ENCODE peak calls at places on chromosomes 3 and 15, in four cellular contexts. U is endothelial cell of umbilical vein, X is cardiac muscle cell, R is fibroblast of lung. C is an unnamed sample.

GRCh38 chr15:31273258-31273941 is 53.2 kb upstream of the KLF13 start:
- DNase-seq in U (no peak), X (no peak), R (no peak), C (peak; percentile 32)

GRCh38 chr3:52481819-52482521 is 13.2 kb upstream of the STAB1 start:
- DNase-seq in U (peak; percentile 29), X (peak; percentile 28), R (no peak), C (no peak)

GRCh38 chr3:11613319-11613718 is 30.4 kb downstream of the VGLL4 start:
- DNase-seq in U (no peak), R (no peak), X (no peak), C (no peak)

GRCh38 chr15:57422113-57422754 is 45.9 kb downstream of the CGNL1 start:
- DNase-seq in R (no peak), U (peak; percentile 40), X (no peak), C (no peak)

GRCh38 chr3:113571360-113571759 is 39.0 kb downstream of the SIDT1 start:
- DNase-seq in R (no peak), U (no peak), X (no peak), C (no peak)

GRCh38 chr15:78418239-78418638 is 19.8 kb upstream of the IREB2 start:
- DNase-seq in R (peak; percentile 38), X (no peak), U (no peak), C (no peak)

GRCh38 chr3:109382573-109382972 is 45.2 kb upstream of the DPPA4 start:
- DNase-seq in X (no peak), R (no peak), U (no peak), C (no peak)

GRCh38 chr3:194671511-194671899 is 486 bp downstream of the LSG1 start:
- DNase-seq in X (peak; percentile 42), U (peak; percentile 67), R (peak; percentile 37), C (no peak)

GRCh38 chr15:85393206-85393605 is 12.8 kb downstream of the AKAP13 start:
- DNase-seq in U (no peak), X (no peak), R (no peak), C (no peak)

GRCh38 chr3:128607710-128608048 is 42.9 kb downstream of the RPN1 start:
- DNase-seq in R (no peak), X (no peak), U (no peak), C (no peak)

GRCh38 chr3:186826316-186826977 is 16.1 kb upstream of the ADIPOQ start:
- DNase-seq in X (no peak), U (no peak), R (no peak), C (no peak)

GRCh38 chr15:60035344-60035743 is 31.2 kb downstream of the FOXB1 start:
- DNase-seq in U (no peak), R (no peak), X (no peak), C (no peak)

GRCh38 chr3:31196881-31197364 is 302.5 kb upstream of the GADL1 start:
- DNase-seq in R (peak; percentile 79), U (no peak), X (peak; percentile 73), C (no peak)
- TF ChIP-seq CTCF in R (no peak), U (no peak), X (no peak), C (no peak)

GRCh38 chr15:43517354-43518072 is at the start of gene MAP1A:
- DNase-seq in U (no peak), R (peak; percentile 71), X (peak; percentile 71), C (no peak)

GRCh38 chr15:43515731-43516130 is 1.7 kb upstream of the MAP1A start:
- DNase-seq in X (no peak), R (no peak), U (no peak), C (no peak)

GRCh38 chr15:43518073-43518761 is 809 bp downstream of the MAP1A start:
- DNase-seq in U (peak; percentile 42), R (peak; percentile 74), X (peak; percentile 41), C (no peak)

GRCh38 chr15:43516185-43516584 is 1.2 kb upstream of the MAP1A start:
- DNase-seq in R (peak; percentile 45), X (peak; percentile 16), U (no peak), C (no peak)

DNA sequence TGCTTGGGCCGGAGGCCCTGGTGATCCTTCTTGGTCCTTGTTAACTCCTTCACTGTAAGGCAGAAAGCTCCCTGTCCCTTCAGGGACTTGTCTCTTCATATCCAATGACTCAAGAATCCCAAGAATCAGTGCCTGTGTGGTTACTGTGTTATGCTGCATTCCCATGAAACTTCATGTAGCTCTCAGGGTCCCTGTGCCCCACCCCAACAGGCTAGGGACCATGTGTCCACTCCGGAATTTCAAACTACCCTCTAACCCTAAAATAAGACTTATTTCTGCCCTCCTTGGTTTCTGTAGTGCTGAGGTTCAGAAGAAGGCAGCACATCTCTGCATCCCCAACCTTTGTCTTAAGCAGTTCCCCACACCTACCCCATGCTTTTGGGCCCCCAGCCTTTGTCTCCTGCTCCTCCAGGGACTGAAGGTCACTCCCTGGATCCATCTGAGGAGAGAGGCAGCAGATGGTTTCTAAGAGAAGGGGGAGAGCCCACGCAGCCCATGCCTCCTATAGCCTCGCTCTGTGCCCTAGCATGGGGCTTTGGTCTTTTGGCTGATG is 531 bp upstream of the MAP1A start:
- DNase-seq in R (peak; percentile 80), U (no peak), X (peak; percentile 46), C (no peak)
- H3K27me3 ChIP-seq in R (no peaks in the 10 kb centered on the region), U (no peaks in the 10 kb centered on the region), X (no peaks in the 10 kb centered on the region), C (peaks cover 5% of the 10 kb centered on the region)

DNA sequence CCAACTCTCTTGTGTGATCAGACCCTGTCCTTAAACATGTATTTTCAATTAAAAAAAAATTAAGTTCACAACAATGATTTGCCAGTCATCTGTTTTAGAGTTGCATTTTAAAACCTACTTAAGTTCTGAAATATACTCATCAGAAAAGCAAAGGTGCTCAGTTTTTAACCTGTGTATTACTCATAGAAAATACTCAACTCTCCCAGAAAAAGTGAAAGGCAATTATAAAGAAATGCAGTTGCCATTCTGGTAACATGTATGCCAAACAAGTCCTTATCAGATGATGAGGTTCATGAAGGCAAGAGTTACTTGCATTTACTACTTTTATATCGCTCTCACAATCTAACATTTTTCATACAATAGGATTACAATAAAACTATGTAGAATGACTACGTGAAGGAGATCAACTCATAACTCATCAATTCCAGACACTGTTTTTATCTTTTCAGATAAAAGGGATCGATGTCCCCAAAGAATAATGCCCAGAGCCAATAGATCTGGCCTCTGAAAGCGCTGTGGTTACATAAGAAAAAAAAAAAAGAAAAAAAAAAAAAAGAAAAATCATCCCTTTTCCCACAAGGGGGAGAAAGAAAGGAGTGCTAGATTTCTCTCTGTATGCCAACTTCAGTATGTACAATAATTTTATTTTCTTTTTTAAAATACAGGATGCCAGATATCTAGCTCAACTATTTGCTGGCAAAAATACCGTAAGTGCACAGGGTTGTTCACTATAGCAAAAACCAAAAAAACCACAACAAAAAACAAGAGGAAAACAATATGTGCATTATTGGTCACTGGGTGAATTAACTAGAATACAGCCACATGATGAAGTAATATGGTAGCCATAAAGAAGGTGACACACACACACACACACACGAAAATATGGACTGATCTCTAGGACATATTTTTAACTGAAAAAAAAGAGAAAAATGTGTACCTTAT is 137.4 kb downstream of the NR1I2 start:
- DNase-seq in U (no peak), R (no peak), X (no peak), C (no peak)
- TF ChIP-seq CTCF in U (no peak), R (no peak), X (no peak), C (no peak)

DNA sequence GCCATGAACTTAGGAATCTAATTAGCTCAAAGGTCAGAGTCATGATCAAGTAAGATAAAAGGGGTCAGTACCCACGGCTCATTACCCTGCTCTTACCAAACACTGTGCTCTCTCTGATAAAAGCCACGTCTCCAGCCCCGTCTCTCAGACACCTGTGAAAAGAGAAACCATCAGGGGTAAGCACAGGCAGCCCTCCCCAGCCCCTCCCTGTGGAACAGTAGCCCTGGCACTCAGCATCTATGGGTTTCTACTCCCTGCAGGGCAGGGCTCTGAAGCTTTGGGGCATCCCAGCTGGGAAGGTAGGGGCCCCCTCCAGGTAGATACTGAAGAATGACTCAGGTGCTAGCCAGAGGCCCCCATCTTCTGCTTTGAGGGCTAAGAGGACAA is 10.5 kb downstream of the LTF start:
- DNase-seq in U (no peak), X (no peak), R (no peak), C (no peak)
- H3K27me3 ChIP-seq in U (peaks cover 8% of the 10 kb centered on the region), X (no peaks in the 10 kb centered on the region), R (peaks cover 4% of the 10 kb centered on the region), C (no peaks in the 10 kb centered on the region)

DNA sequence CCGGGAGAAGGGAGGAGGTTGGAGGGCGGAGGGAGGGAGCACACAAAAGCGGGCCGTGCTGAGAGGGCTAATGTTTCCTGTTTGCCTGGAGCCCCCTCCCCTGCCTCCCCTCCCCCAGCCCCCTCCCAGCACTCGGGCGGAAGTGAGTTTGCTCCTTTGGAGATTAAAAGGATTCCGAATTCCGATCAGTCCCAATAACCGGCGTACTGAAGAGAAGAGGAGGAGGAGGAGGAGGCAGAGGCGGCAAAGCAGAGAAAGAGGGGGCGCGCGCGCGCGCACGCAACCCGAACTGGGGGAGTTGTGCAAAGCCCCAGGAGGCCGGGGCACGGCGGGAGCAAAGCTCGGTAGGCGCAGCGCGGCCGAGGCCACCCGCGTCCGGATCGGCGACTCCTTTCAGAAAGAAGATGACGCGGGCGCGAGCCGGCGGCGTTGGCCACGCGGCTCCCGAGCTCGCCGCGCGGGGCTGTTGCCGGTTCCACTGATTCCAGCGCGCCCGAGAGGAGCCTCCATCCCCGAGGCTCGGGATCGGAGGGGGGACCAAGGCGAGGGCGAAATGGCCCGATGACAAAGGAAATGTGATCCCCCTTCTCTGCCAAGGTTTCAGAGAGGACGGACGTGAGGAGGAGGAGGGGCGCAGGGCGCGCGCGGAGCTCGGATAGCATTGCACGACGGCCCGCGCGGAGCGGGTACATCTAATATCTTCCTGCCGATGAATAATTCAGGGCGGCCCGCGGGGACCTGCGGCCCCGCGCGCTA is 1.2 kb upstream of the TRIM71 start:
- DNase-seq in U (peak; percentile 16), X (peak; percentile 19), R (peak; percentile 26), C (peak; percentile 59)
- TF ChIP-seq CTCF in U (no peak), X (no peak), R (no peak), C (no peak)

GRCh38 chr15:74269362-74270035 is 33.4 kb downstream of the CCDC33 start:
- DNase-seq in R (no peak), X (no peak), U (no peak), C (no peak)

GRCh38 chr15:74274485-74275038 is 38.4 kb downstream of the CCDC33 start:
- DNase-seq in X (no peak), U (no peak), R (no peak), C (no peak)

GRCh38 chr15:74272812-74273211 is 36.7 kb downstream of the CCDC33 start:
- DNase-seq in R (no peak), U (no peak), X (no peak), C (no peak)

GRCh38 chr15:74270854-74271520 is 34.9 kb downstream of the CCDC33 start:
- DNase-seq in R (no peak), X (no peak), U (no peak), C (no peak)

GRCh38 chr15:74270155-74270554 is 34.0 kb downstream of the CCDC33 start:
- DNase-seq in R (no peak), U (no peak), X (no peak), C (no peak)
- H3K27me3 ChIP-seq in R (peaks cover 20% of the 10 kb centered on the region), U (no peaks in the 10 kb centered on the region), X (no peaks in the 10 kb centered on the region), C (peaks cover 38% of the 10 kb centered on the region)

DNA sequence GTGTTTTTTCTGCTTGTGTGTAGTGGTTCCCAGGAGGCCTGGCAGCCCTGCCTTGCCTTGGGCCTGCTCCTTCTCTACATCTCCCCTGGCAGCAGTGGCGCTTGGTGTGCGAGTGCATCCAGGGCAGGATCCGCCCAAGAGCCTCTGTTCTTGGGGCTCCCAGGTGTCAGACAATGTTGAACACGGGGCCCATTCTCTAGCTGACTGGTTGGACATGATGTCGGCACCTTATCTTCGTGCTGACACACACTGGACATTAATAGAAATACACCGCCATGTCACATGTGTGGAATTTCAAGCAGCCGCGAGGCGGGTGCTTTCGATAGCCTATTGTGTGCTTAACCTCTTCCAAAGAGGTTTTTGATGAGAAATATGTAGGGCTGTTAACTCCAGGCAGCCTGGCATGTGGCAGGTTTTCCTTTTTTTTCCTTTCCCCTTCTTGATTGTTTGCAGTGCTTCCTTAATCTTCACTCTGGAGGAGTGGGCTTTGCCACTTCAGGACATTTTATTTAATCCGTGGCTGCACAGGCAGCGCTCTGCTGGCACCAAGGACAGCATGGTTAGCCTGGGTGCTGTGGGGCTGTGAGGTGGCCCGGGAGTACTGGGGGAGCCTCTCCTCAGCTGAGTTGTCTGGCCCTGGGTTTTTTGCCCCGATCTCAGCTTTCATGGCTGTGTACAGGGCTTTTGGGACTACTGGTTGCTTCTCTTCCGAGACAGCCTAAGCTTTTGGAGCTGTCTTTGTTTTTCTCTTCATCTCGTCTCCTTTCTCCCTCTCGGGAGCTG is 42.5 kb downstream of the CHCHD6 start:
- DNase-seq in U (peak; percentile 9), R (peak; percentile 84), X (peak; percentile 72), C (peak; percentile 74)
- TF ChIP-seq CTCF in U (no peak), R (no peak), X (peak; percentile 26), C (no peak)

C was measured in lower lobe of right lung.